ENCODE peak calls at places on chromosomes 13 and 19, in eight cellular contexts. Y is endothelial cell of umbilical vein, T is transverse colon, O is lower leg skin, Q is suprapubic skin, V is A549, D is IMR-90, N is H54. F is an unnamed sample.

GRCh38 chr13:66200555-66200954 is 1029.6 kb downstream of the PCDH9 start:
- DNase-seq in D (no peak), O (no peak), Q (no peak), V (no peak), T (no peak), Y (no peak), N (no peak), F (no peak)

GRCh38 chr19:58563034-58563573 is 4.7 kb upstream of the UBE2M start:
- DNase-seq in T (no peak), Q (no peak), N (no peak), Y (no peak), V (no peak), O (no peak), D (no peak), F (peak)

GRCh38 chr19:16200038-16200775 is 2.5 kb downstream of the AP1M1 start:
- DNase-seq in N (no peak), Y (no peak), V (peak), O (peak), T (no peak), Q (no peak), D (peak), F (peak)

GRCh38 chr19:3178973-3179738 is 587 bp downstream of the S1PR4 start:
- DNase-seq in N (no peak), O (no peak), D (no peak), Y (no peak), T (no peak), Q (no peak), V (no peak), F (no peak)

GRCh38 chr13:39035799-39036198 is 2.1 kb downstream of the PROSER1 start:
- DNase-seq in V (no peak), T (no peak), D (no peak), O (no peak), Y (peak), N (no peak), Q (no peak), F (no peak)

GRCh38 chr19:633786-634639 is 676 bp upstream of the POLRMT start:
- DNase-seq in Q (no peak), V (no peak), Y (no peak), D (peak), O (no peak), N (no peak), T (no peak), F (no peak)

GRCh38 chr19:34960103-34960805 is 3.8 kb downstream of the ZNF792 start:
- DNase-seq in N (peak), Q (no peak), O (no peak), Y (no peak), T (no peak), V (no peak), D (peak), F (no peak)

GRCh38 chr13:49836516-49836915 is 44.0 kb upstream of the KPNA3 start:
- DNase-seq in O (no peak), Q (no peak), N (no peak), T (no peak), V (no peak), Y (no peak), D (no peak), F (no peak)

GRCh38 chr19:10061717-10062310 is 24.3 kb upstream of the SHFL start:
- DNase-seq in Y (no peak), T (no peak), Q (no peak), D (no peak), O (no peak), N (no peak), V (no peak), F (no peak)

GRCh38 chr19:40283414-40284250 is 1.5 kb downstream of the AKT2 start:
- DNase-seq in Y (peak), V (no peak), Q (no peak), T (no peak), D (peak), O (no peak), N (no peak), F (peak)
- TF ChIP-seq POLR2A in Y (no peak), V (no peak), Q (no peak), T (no peak), D (no peak), O (no peak), N (no peak), F (no peak)

GRCh38 chr13:110640591-110641029 is 25.3 kb downstream of the NAXD start:
- DNase-seq in D (peak), N (no peak), T (no peak), O (no peak), Y (peak), V (no peak), Q (peak), F (peak)
- TF ChIP-seq POLR2A in D (no peak), N (no peak), T (no peak), O (no peak), Y (no peak), V (no peak), Q (no peak), F (no peak)

DNA sequence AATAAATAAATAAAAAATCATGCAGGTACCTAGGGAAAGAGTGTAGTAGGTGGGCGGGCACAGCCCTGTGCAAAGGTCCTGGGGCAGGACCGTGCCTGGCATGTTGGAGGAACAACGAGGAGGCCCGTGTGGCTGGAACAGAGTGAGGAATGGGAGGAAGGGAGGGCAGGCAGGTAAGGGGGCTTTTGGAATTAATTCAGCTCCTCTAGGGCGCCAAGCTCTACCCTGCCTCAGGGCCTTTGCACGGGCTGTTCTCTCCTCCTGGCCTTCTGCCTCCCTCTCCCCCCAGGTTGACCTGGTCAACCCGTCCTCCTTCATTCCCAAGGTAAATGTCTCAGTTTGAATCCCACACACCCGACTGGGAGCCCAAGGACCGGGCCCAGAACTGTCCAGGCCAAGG is 31.1 kb upstream of the SEMA6B start:
- DNase-seq in Q (no peak), Y (no peak), V (no peak), D (no peak), O (no peak), T (no peak), N (no peak), F (no peak)
- TF ChIP-seq POLR2A in Q (no peak), Y (no peak), V (no peak), D (no peak), O (no peak), T (no peak), N (no peak), F (no peak)

DNA sequence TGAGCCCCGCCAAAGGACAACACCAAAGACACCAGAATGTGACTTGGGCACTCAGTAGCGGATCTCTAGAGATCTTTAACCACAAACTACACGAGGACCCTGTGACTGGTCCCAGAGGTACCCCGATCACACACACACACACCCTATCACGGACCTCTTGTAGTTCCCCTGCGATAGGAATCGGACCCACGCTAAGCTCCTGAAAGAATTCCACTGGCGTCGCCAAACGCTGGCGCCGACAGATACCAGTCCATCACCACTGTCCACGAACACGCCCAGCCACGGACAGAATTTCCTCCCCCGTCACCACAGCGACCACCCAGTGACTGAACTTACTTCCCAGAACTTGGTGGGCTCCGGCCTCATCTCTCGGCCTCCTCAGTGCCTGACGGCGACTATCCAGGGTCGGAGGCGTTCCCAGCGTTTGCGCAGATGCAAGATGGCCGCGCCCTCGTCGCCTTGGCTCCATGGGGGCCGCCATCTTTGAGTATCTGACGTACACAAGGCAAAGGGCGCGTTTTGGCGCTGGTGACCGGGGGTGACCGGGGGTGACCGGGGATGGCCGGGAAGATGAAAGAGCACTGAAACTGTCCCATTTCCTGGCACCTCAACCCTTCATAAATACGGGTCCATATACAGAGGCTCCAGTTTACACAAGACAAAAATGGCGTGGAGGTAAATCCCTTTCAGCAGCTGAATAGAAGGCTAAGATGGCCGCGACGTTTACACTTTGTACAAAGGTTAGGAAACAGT is at the start of gene ZNF615:
- DNase-seq in Y (peak), O (peak), N (peak), Q (peak), V (peak), D (peak), T (peak), F (peak)
- TF ChIP-seq POLR2A in Y (no peak), O (no peak), N (peak), Q (no peak), V (peak), D (no peak), T (no peak), F (peak)

GRCh38 chr13:26221721-26222522 is at the start of gene RNF6:
- DNase-seq in V (peak), T (peak), O (peak), Q (peak), D (peak), N (peak), Y (peak), F (peak)
- TF ChIP-seq POLR2A in V (peak), T (peak), O (no peak), Q (no peak), D (peak), N (peak), Y (peak), F (peak)

GRCh38 chr19:45863840-45864628 is at the start of gene FOXA3:
- DNase-seq in N (peak), Y (peak), O (no peak), Q (no peak), V (peak), T (peak), D (peak), F (no peak)
- TF ChIP-seq POLR2A in N (no peak), Y (no peak), O (no peak), Q (no peak), V (peak), T (peak), D (no peak), F (no peak)

GRCh38 chr19:49875801-49876421 is 1.2 kb downstream of the AKT1S1 start:
- DNase-seq in D (peak), N (no peak), T (peak), V (no peak), Q (no peak), O (peak), Y (peak), F (peak)
- TF ChIP-seq POLR2A in D (peak), N (peak), T (no peak), V (peak), Q (no peak), O (no peak), Y (peak), F (no peak)

GRCh38 chr13:21011378-21011777 is 50.0 kb downstream of the LATS2 start:
- DNase-seq in D (no peak), N (no peak), Y (no peak), V (no peak), Q (no peak), T (no peak), O (no peak), F (no peak)
- TF ChIP-seq POLR2A in D (no peak), N (no peak), Y (no peak), V (no peak), Q (no peak), T (no peak), O (no peak), F (no peak)

GRCh38 chr19:57350877-57351805 is at the start of gene ZNF304:
- DNase-seq in O (peak), Q (peak), V (peak), T (peak), D (peak), N (peak), Y (peak), F (peak)
- TF ChIP-seq POLR2A in O (no peak), Q (no peak), V (no peak), T (no peak), D (peak), N (peak), Y (peak), F (no peak)